ENCODE peak calls at places on chromosome 18, in seven cellular contexts. R is effector memory CD4-positive, alpha-beta T cell; N is Right ventricle myocardium inferior; V is MCF 10A; A is pons; C is NCI-H446 treated with DMSO at 0.1 percent for 48 hours; Y is stimulated activated CD8-positive, alpha-beta memory T cell treated with anti-CD3 and anti-CD28 coated beads, Interleukin-4, amount 100 ng/mL, for 1 hour. W is an unnamed sample.

GRCh38 chr18:31156831-31157763 is 5.6 kb downstream of the DSC1 start:
- DNase-seq in R (no peak), N (no peak), V (no peak), A (no peak), C (no peak), Y (no peak), W (no peak)

GRCh38 chr18:77140030-77140429 is 7.4 kb upstream of the MBP start:
- DNase-seq in R (no peak), N (no peak), V (no peak), A (no peak), C (no peak), Y (no peak), W (no peak)

GRCh38 chr18:46199515-46200147 is 95.4 kb downstream of the HAUS1 start:
- DNase-seq in R (no peak), N (no peak), V (peak), A (no peak), C (no peak), Y (no peak), W (no peak)

GRCh38 chr18:10406172-10406663 is 48.2 kb upstream of the APCDD1 start:
- DNase-seq in R (no peak), N (no peak), V (no peak), A (no peak), C (peak), Y (no peak), W (peak)

GRCh38 chr18:70454705-70455322 is 166.0 kb downstream of the SOCS6 start:
- DNase-seq in R (no peak), N (no peak), V (peak), A (peak), C (no peak), Y (peak), W (peak)

GRCh38 chr18:2302012-2302411 is 269.3 kb downstream of the METTL4 start:
- DNase-seq in R (no peak), N (no peak), V (no peak), A (no peak), C (no peak), Y (no peak), W (no peak)

GRCh38 chr18:62919109-62919838 is 203.9 kb downstream of the PHLPP1 start:
- DNase-seq in R (no peak), N (no peak), V (no peak), A (peak), C (no peak), Y (no peak), W (no peak)

GRCh38 chr18:52341617-52342381 is 1.8 kb downstream of the DCC start:
- DNase-seq in R (no peak), N (no peak), V (no peak), A (no peak), C (peak), Y (no peak), W (no peak)

GRCh38 chr18:48488388-48488850 is 50.4 kb upstream of the CTIF start:
- DNase-seq in R (no peak), N (peak), V (peak), A (no peak), C (no peak), Y (no peak), W (no peak)

GRCh38 chr18:48932822-48933510 is 17.8 kb downstream of the SMAD7 start:
- DNase-seq in R (no peak), N (no peak), V (no peak), A (no peak), C (no peak), Y (no peak), W (no peak)

GRCh38 chr18:76391038-76391437 is 104.0 kb downstream of the ZNF516 start:
- DNase-seq in R (no peak), N (no peak), V (no peak), A (no peak), C (no peak), Y (no peak), W (no peak)

GRCh38 chr18:45825258-45825744 is at the start of gene SIGLEC15:
- DNase-seq in R (no peak), N (no peak), V (no peak), A (no peak), C (no peak), Y (no peak), W (no peak)

GRCh38 chr18:50266248-50266704 is at the start of gene CFAP53:
- DNase-seq in R (peak), N (peak), V (no peak), A (peak), C (peak), Y (peak), W (peak)

GRCh38 chr18:35616664-35617423 is 35.3 kb downstream of the GALNT1 start:
- DNase-seq in R (peak), N (no peak), V (peak), A (peak), C (no peak), Y (peak), W (no peak)

GRCh38 chr18:23825978-23826405 is 136.7 kb downstream of the LAMA3 start:
- DNase-seq in R (no peak), N (no peak), V (peak), A (peak), C (no peak), Y (no peak), W (peak)

GRCh38 chr18:55477537-55478300 is 110.3 kb downstream of the TCF4 start:
- DNase-seq in R (no peak), N (no peak), V (peak), A (peak), C (no peak), Y (no peak), W (peak)

GRCh38 chr18:13369756-13370510 is 151.4 kb downstream of the LDLRAD4 start:
- DNase-seq in R (no peak), N (no peak), V (no peak), A (no peak), C (no peak), Y (no peak), W (peak)

GRCh38 chr18:24395049-24395780 is 2.4 kb downstream of the OSBPL1A start:
- DNase-seq in R (no peak), N (no peak), V (peak), A (no peak), C (peak), Y (no peak), W (no peak)

GRCh38 chr18:78783564-78783960 is 196.1 kb upstream of the SALL3 start:
- DNase-seq in R (no peak), N (no peak), V (no peak), A (no peak), C (no peak), Y (no peak), W (no peak)

GRCh38 chr18:63137999-63138448 is 181.5 kb downstream of the BCL2 start:
- DNase-seq in R (peak), N (no peak), V (no peak), A (peak), C (no peak), Y (no peak), W (no peak)

GRCh38 chr18:22912835-22913234 is 20.3 kb upstream of the RBBP8 start:
- DNase-seq in R (no peak), N (no peak), V (no peak), A (no peak), C (no peak), Y (no peak), W (no peak)

GRCh38 chr18:63410792-63411191 is 11.5 kb downstream of the VPS4B start:
- DNase-seq in R (no peak), N (no peak), V (peak), A (no peak), C (no peak), Y (no peak), W (no peak)

GRCh38 chr18:42719221-42719620 is 396.3 kb downstream of the RIT2 start:
- DNase-seq in R (no peak), N (no peak), V (peak), A (no peak), C (peak), Y (no peak), W (peak)

GRCh38 chr18:27057459-27058302 is 127.4 kb downstream of the CHST9 start:
- DNase-seq in R (no peak), N (no peak), V (no peak), A (peak), C (no peak), Y (no peak), W (peak)

GRCh38 chr18:79928563-79928960 is 22.9 kb downstream of the SLC66A2 start:
- DNase-seq in R (no peak), N (no peak), V (no peak), A (no peak), C (no peak), Y (no peak), W (no peak)

GRCh38 chr18:58522157-58522556 is 106.7 kb downstream of the ALPK2 start:
- DNase-seq in R (no peak), N (no peak), V (no peak), A (no peak), C (no peak), Y (no peak), W (no peak)

GRCh38 chr18:74084184-74084583 is 63.5 kb downstream of the FBXO15 start:
- DNase-seq in R (no peak), N (no peak), V (no peak), A (no peak), C (no peak), Y (no peak), W (no peak)

GRCh38 chr18:78856569-78857200 is 122.9 kb upstream of the SALL3 start:
- DNase-seq in R (no peak), N (no peak), V (no peak), A (no peak), C (no peak), Y (no peak), W (no peak)

GRCh38 chr18:30265190-30265589 is 777.4 kb downstream of the DSC3 start:
- DNase-seq in R (no peak), N (no peak), V (no peak), A (no peak), C (no peak), Y (no peak), W (no peak)

GRCh38 chr18:48657446-48658120 is 118.8 kb downstream of the CTIF start:
- DNase-seq in R (no peak), N (no peak), V (no peak), A (no peak), C (no peak), Y (no peak), W (peak)

GRCh38 chr18:62080172-62080571 is 106.7 kb downstream of the PIGN start:
- DNase-seq in R (no peak), N (no peak), V (no peak), A (no peak), C (no peak), Y (no peak), W (peak)

GRCh38 chr18:8816805-8817204 is 111.4 kb downstream of the MTCL1 start:
- DNase-seq in R (no peak), N (no peak), V (no peak), A (no peak), C (no peak), Y (no peak), W (peak)

GRCh38 chr18:13568443-13569392 is 157.6 kb downstream of the FAM210A start:
- DNase-seq in R (no peak), N (no peak), V (no peak), A (no peak), C (no peak), Y (no peak), W (no peak)

GRCh38 chr18:63336366-63337099 is 17.0 kb upstream of the BCL2 start:
- DNase-seq in R (no peak), N (no peak), V (peak), A (no peak), C (no peak), Y (no peak), W (no peak)

GRCh38 chr18:24799720-24800119 is 339.3 kb downstream of the HRH4 start:
- DNase-seq in R (no peak), N (no peak), V (no peak), A (no peak), C (no peak), Y (no peak), W (no peak)

GRCh38 chr18:50331691-50332090 is 43.2 kb upstream of the SKA1 start:
- DNase-seq in R (no peak), N (no peak), V (no peak), A (no peak), C (no peak), Y (no peak), W (no peak)

W was measured in G401.